ENCODE peak calls at places on chromosome 10, in four cellular contexts. B, H, K and G are unnamed samples.

GRCh38 chr10:633279-634245 is 55.9 kb downstream of the DIP2C start:
- DNase-seq in K (no peak), H (no peak), B (peak), G (no peak)

GRCh38 chr10:116070743-116071320 is 202.2 kb downstream of the GFRA1 start:
- DNase-seq in H (no peak), B (no peak), K (no peak), G (no peak)

GRCh38 chr10:113104071-113104470 is 154.0 kb downstream of the TCF7L2 start:
- DNase-seq in H (no peak), K (no peak), B (no peak), G (no peak)

GRCh38 chr10:31906039-31906438 is 22.6 kb downstream of the ARHGAP12 start:
- DNase-seq in K (no peak), H (no peak), B (no peak), G (no peak)

GRCh38 chr10:124500767-124501166 is 39.1 kb downstream of the LHPP start:
- DNase-seq in H (no peak), B (no peak), K (peak), G (no peak)

GRCh38 chr10:69372126-69372980 is 44.4 kb downstream of the TACR2 start:
- DNase-seq in H (no peak), K (no peak), B (no peak), G (no peak)

GRCh38 chr10:17756557-17757208 is 4.7 kb downstream of the TMEM236 start:
- DNase-seq in B (peak), K (peak), H (no peak), G (no peak)

GRCh38 chr10:58264780-58265179 is 2.9 kb downstream of the IPMK start:
- DNase-seq in H (peak), K (no peak), B (no peak), G (peak)

GRCh38 chr10:119020627-119020946 is 8.9 kb upstream of the NANOS1 start:
- DNase-seq in B (no peak), K (no peak), H (no peak), G (no peak)

DNA sequence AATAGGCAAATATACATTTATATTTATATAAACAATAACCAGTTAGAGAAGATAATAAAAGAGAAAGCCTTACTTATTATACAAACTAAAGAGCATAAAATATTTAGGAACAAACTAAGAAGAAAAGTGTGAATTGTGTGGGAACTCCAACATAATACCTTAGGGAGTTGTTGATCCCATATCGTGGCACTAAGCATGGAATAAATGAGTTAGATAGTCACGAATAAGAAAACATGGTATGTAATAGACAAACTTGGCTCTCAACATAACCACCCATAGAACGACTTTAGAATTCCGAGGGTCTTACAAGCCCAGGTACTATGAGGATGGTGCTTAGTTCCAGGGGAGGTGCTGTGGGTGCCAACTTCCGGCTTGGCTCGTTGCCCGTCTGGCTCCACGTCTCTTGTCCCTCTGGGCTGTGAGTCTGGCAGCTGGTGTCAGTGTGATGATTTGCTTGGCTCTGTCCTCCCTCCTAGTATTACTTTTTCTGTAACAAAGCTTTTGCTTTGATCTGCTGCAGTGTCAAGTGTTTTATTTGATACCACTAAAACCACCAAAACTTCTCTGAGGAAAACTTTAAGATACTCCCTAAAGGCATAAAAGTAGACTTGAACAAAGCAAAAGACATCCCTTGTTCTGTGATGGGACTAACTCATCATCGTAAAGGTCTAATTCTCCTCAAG is 9.5 kb upstream of the RBM20 start:
- DNase-seq in H (no peak), B (no peak), K (no peak), G (no peak)
- TF ChIP-seq FOXK2 in H (no peak), B (no peak), K (no peak), G (no peak)

GRCh38 chr10:45179716-45180115 is 135.7 kb downstream of the OR13A1 start:
- DNase-seq in H (no peak), K (no peak), B (no peak), G (no peak)

GRCh38 chr10:45183174-45183573 is 132.2 kb downstream of the OR13A1 start:
- DNase-seq in B (no peak), H (no peak), K (no peak), G (no peak)

GRCh38 chr10:45180507-45180906 is 134.9 kb downstream of the OR13A1 start:
- DNase-seq in H (no peak), B (no peak), K (no peak), G (no peak)

GRCh38 chr10:45180946-45181439 is 134.4 kb downstream of the OR13A1 start:
- DNase-seq in H (no peak), B (no peak), K (no peak), G (no peak)

GRCh38 chr10:45181483-45181882 is 133.9 kb downstream of the OR13A1 start:
- DNase-seq in K (no peak), H (no peak), B (no peak), G (no peak)
- TF ChIP-seq BHLHE40 in K (no peak), H (no peak), B (no peak), G (no peak)

GRCh38 chr10:73999703-74000102 is 1.8 kb downstream of the VCL start:
- DNase-seq in H (no peak), B (peak), K (no peak), G (no peak)

GRCh38 chr10:73997479-73997805 is 474 bp upstream of the VCL start:
- DNase-seq in K (no peak), H (peak), B (no peak), G (no peak)

GRCh38 chr10:73997806-73998622 is at the start of gene VCL:
- DNase-seq in H (peak), B (peak), K (peak), G (peak)

GRCh38 chr10:73998623-73999622 is 1.0 kb downstream of the VCL start:
- DNase-seq in B (peak), H (peak), K (no peak), G (peak)

DNA sequence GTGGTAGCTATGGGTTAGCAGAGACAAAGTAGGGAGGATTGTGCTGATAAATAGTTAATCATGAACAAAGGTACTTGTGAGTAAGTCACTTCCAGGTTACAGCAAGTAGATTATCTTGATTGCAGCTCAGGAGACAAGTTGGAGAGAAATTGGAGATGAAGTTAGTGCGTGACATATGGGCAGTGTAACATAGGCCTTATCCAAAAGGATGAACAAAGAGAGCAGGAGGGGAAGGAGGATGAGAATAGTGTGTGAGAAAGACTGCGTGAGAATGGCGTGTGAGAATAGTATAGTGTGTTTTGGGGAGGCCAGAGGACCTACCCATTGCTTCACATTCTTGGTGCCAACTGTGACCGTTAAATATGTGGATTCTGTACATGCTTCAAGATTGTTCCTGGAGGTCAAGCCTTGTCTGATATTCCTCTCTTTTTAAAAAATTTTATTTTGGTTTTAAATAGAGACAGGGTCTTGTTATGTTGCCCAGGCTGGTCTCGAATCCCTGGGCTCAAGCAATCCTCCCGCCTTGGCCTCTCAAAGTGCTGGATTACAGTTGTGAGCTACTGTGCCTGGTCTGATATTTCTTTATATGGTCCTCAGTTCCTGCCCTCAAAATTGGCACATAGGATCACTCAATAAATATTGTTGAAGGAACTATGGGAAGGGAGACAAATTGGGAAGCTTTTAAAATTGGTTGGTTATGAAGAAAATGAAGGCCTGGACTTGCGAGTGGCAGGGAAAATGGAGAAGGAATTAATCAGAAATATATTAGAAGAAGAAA is 3.2 kb downstream of the VCL start:
- DNase-seq in B (no peak), K (no peak), H (no peak), G (no peak)
- TF ChIP-seq FOXK2 in B (no peak), K (no peak), H (peak), G (no peak)

GRCh38 chr10:70885485-70885884 is 2.9 kb downstream of the PCBD1 start:
- DNase-seq in H (no peak), K (no peak), B (no peak), G (no peak)

GRCh38 chr10:70886921-70887665 is 1.3 kb downstream of the PCBD1 start:
- DNase-seq in K (no peak), B (no peak), H (no peak), G (no peak)

GRCh38 chr10:70885931-70886903 is 2.1 kb downstream of the PCBD1 start:
- DNase-seq in H (no peak), B (no peak), K (no peak), G (no peak)

GRCh38 chr10:70889291-70889690 is 926 bp upstream of the PCBD1 start:
- DNase-seq in H (no peak), B (no peak), K (no peak), G (no peak)

GRCh38 chr10:70887804-70888800 is at the start of gene PCBD1:
- DNase-seq in K (no peak), H (peak), B (peak), G (peak)
- TF ChIP-seq BHLHE40 in K (peak), H (peak), B (peak), G (no peak)

GRCh38 chr10:60883187-60883586 is 60.8 kb downstream of the RHOBTB1 start:
- DNase-seq in K (no peak), H (peak), B (peak), G (peak)
- TF ChIP-seq FOXK2 in K (no peak), H (no peak), B (no peak), G (no peak)